ENCODE peak calls at places on chromosomes 11 and 22, in six cellular contexts. U is heart right ventricle; W is AG04450; V is stimulated activated CD4-positive, alpha-beta T cell treated with anti-CD3 and anti-CD28 coated beads, Interleukin-4, amount 100 ng/mL, for 48 hours; P is activated T-cell treated with anti-CD3 and anti-CD28 coated beads, Interleukin-2, amount 50 U/mL, for 72 hours; F is OCI-LY7. T is an unnamed sample.

GRCh38 chr11:23991140-23991539 is 505.7 kb upstream of the LUZP2 start:
- DNase-seq in U (no peak), W (peak), V (no peak), P (no peak), F (no peak), T (no peak)

GRCh38 chr22:45686004-45686403 is 14.4 kb downstream of the ATXN10 start:
- DNase-seq in U (no peak), W (no peak), V (no peak), P (no peak), F (no peak), T (no peak)

GRCh38 chr11:32374261-32374711 is 61.1 kb downstream of the WT1 start:
- DNase-seq in U (no peak), W (no peak), V (peak), P (peak), F (peak), T (peak)

GRCh38 chr11:42974510-42974909 is 337.3 kb upstream of the API5 start:
- DNase-seq in U (no peak), W (no peak), V (no peak), P (no peak), F (no peak), T (no peak)

GRCh38 chr11:69477111-69477510 is 4.4 kb upstream of the LINC01488 start:
- DNase-seq in U (no peak), W (no peak), V (no peak), P (no peak), F (no peak), T (no peak)

GRCh38 chr22:38728899-38729796 is 23.4 kb downstream of the GTPBP1 start:
- DNase-seq in U (no peak), W (no peak), V (no peak), P (no peak), F (no peak), T (no peak)

GRCh38 chr11:133966924-133967598 is 10.3 kb upstream of the IGSF9B start:
- DNase-seq in U (peak), W (no peak), V (peak), P (peak), F (no peak), T (peak)

GRCh38 chr11:31254411-31254810 is 115.1 kb downstream of the DCDC1 start:
- DNase-seq in U (no peak), W (no peak), V (no peak), P (no peak), F (no peak), T (no peak)

T was measured in left cardiac atrium.